ENCODE peak calls at places on chromosomes 7 and 10, in four cellular contexts. T, X, D and Q are unnamed samples.
A peak's percentile ranks its signal among the peaks of the same experiment; 100 is the strongest.

GRCh38 chr10:88064608-88065383 is 201.4 kb downstream of the PTEN start:
- DNase-seq in X (no peak), T (peak; percentile 95), D (no peak), Q (no peak)

GRCh38 chr10:111344804-111345203 is 268.0 kb downstream of the ADRA2A start:
- DNase-seq in T (no peak), D (no peak), X (no peak), Q (peak; percentile 10)

GRCh38 chr10:88042162-88043100 is 179.0 kb downstream of the PTEN start:
- DNase-seq in X (no peak), T (no peak), D (peak; percentile 9), Q (peak; percentile 16)

GRCh38 chr10:59877191-59877671 is 29.1 kb downstream of the CCDC6 start:
- DNase-seq in D (no peak), T (no peak), X (no peak), Q (no peak)

GRCh38 chr7:103446046-103446520 is at the start of gene SLC26A5:
- DNase-seq in T (no peak), D (peak; percentile 73), X (no peak), Q (peak; percentile 70)

GRCh38 chr7:44217852-44218402 is 17.1 kb downstream of the YKT6 start:
- DNase-seq in X (no peak), T (no peak), D (no peak), Q (no peak)

GRCh38 chr10:13390604-13391522 is 42.8 kb upstream of the SEPHS1 start:
- DNase-seq in D (peak; percentile 57), T (no peak), X (no peak), Q (no peak)

GRCh38 chr10:95308389-95309302 is 17.8 kb upstream of the PDLIM1 start:
- DNase-seq in T (no peak), D (peak; percentile 51), X (peak; percentile 68), Q (no peak)

GRCh38 chr7:107133396-107133795 is 35.4 kb upstream of the HBP1 start:
- DNase-seq in X (no peak), T (no peak), D (no peak), Q (no peak)

GRCh38 chr7:37448057-37448636 is 517 bp downstream of the ELMO1 start:
- DNase-seq in D (no peak), T (no peak), X (no peak), Q (peak; percentile 32)

GRCh38 chr7:28338041-28338440 is 74.3 kb upstream of the CREB5 start:
- DNase-seq in X (no peak), D (no peak), T (no peak), Q (no peak)

GRCh38 chr10:72297281-72297967 is 23.7 kb downstream of the DDIT4 start:
- DNase-seq in D (peak; percentile 71), X (no peak), T (peak; percentile 97), Q (no peak)

GRCh38 chr10:72298774-72299519 is 25.2 kb downstream of the DDIT4 start:
- DNase-seq in T (no peak), D (no peak), X (no peak), Q (no peak)

GRCh38 chr10:72297968-72298773 is 24.4 kb downstream of the DDIT4 start:
- DNase-seq in T (peak; percentile 91), X (no peak), D (peak; percentile 98), Q (peak; percentile 96)

GRCh38 chr10:72292223-72292691 is 18.5 kb downstream of the DDIT4 start:
- DNase-seq in T (no peak), D (no peak), X (no peak), Q (no peak)

GRCh38 chr10:72295330-72295910 is 21.7 kb downstream of the DDIT4 start:
- DNase-seq in T (no peak), X (no peak), D (no peak), Q (no peak)
- TF ChIP-seq TCF7 in T (no peak), X (no peak), D (no peak), Q (no peak)

DNA sequence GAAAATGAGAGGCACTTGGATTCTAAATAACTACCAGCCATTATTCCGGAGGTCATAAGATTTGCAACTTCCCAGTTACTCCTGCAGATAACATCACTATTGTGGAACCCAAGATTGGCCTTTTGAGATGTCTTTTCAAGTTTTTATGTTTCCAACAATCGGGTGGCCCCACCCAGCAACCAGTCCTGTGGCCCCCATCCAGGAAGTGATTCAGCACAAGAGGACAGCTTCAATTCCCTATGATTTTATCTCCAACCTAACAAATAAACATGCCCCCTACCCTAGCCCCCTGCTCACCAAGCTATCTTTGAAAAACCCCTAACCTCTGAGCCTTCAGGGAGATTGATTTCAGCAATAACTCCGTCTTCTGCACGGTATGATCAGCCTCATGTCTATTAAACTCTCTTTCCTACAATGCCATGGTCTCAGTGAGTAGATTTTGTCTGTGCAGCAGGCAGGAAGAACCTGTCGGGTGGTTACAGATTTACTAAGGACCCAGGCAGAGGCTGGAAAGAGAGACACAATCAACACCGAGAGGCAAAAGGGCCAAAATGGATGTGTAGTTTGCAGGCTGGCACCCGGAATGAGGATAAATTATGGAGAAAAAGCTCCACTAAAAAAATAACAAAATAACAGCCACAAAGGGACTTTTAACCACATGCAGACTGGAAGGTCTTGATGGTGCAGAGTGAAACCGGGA is 83.9 kb upstream of the UNC5B start:
- DNase-seq in D (peak; percentile 1), T (no peak), X (no peak), Q (no peak)
- TF ChIP-seq TCF7 in D (no peak), T (no peak), X (no peak), Q (no peak)

GRCh38 chr10:66591865-66592264 is 334.0 kb upstream of the LRRTM3 start:
- DNase-seq in T (no peak), D (no peak), X (no peak), Q (no peak)
- TF ChIP-seq TCF7 in T (no peak), D (no peak), X (no peak), Q (no peak)

GRCh38 chr7:79290841-79291497 is 162.5 kb downstream of the MAGI2 start:
- DNase-seq in X (no peak), D (no peak), T (no peak), Q (no peak)
- TF ChIP-seq TCF7 in X (no peak), D (no peak), T (no peak), Q (no peak)

DNA sequence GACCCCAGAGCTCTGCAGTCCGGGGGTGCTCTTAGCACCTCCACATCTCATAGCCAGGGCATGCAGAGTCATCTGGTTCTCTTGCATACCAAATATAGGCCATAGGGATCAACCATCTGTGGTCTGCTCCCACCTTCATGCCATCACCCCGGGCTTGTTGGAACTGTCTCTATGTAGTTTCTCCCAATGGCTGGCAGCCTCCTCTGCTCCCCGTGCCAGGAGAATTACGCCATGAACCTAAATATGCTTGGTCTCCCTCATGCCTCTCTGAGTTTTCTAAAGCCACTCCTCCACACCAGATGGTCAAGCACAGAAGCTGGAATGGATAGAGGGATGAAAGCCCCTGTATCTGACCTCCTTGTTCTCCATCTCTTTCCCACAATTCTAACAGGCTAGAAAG is 302.6 kb upstream of the MYO3A start:
- DNase-seq in T (no peak), D (no peak), X (no peak), Q (no peak)
- TF ChIP-seq TCF7 in T (no peak), D (no peak), X (no peak), Q (no peak)

DNA sequence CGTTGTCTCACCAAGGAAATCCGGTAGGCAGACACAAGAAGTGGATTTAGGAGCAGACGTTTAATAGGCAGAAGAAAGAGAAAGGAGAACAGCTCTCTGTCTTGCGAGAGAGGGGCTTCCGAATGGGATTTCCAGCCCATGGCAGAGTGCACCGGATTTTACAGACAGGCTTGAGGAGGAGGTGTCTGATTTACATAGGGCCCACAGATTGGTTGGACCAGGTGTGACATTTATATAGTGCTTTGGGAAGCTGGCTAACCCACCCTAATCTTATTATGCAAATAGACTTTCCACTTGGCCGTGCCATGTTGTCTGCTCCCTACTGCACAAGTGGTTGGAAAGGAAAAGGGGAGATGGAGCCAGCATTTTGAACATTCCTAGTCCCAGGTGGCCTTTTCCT is 57.8 kb downstream of the ANKMY2 start:
- DNase-seq in X (no peak), T (no peak), D (no peak), Q (no peak)
- TF ChIP-seq TCF7 in X (no peak), T (no peak), D (no peak), Q (no peak)

DNA sequence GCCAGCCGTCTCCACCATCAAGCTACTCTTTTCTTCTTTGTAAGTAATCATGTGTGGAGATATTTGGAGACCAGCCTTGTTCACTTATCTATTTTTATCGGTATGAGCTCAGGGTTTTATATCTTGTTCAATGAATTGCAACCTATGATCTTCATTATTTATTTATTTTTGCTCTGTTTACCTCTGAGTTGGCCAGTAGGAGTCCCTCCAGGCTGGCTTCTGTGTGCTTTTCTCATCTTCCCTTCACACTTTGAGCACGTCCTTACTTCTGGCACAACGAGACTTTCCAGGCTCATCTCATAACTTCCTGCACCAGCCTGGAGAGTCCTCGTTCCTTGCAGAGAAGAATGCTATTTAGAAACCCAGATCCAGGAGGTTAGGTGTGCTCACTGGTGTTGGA is 375.8 kb upstream of the PODXL start:
- DNase-seq in D (no peak), X (no peak), T (no peak), Q (no peak)
- TF ChIP-seq TCF7 in D (no peak), X (no peak), T (no peak), Q (no peak)

GRCh38 chr10:120456626-120457430 is at the start of gene PLPP4:
- DNase-seq in T (no peak), X (no peak), D (peak; percentile 16), Q (peak; percentile 52)

GRCh38 chr10:120455606-120456005 is 1.4 kb upstream of the PLPP4 start:
- DNase-seq in T (no peak), X (no peak), D (no peak), Q (no peak)

GRCh38 chr10:120457431-120458172 is 575 bp downstream of the PLPP4 start:
- DNase-seq in D (no peak), T (no peak), X (no peak), Q (peak; percentile 19)

GRCh38 chr10:120455004-120455403 is 2.0 kb upstream of the PLPP4 start:
- DNase-seq in X (no peak), D (no peak), T (no peak), Q (no peak)

DNA sequence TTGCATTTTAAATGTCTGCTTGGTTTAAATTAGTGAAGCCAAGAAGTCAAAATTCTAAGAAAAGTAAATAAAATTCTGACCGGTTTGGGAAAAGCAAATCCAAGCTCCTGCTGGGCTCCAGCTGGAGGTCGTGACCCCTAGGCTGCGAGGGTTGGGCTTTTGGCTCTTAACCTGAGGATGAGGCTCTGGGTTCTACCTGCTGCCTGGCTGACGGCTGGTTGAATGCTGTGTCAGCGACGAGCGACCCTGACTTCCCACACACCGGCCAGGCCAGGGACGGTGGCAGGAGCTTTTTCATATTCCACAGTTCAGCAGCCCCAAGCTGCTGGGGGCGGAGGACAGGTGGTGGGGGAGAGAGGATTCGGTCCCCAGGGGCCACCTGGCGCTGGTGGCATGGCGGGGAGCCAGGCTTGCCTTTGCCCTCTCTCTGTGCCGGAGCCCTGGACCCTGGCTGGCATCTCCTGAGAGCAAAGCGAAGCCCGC is 843 bp upstream of the PLPP4 start:
- DNase-seq in X (no peak), T (no peak), D (no peak), Q (peak; percentile 40)
- TF ChIP-seq TCF7 in X (no peak), T (no peak), D (no peak), Q (no peak)

GRCh38 chr10:69472142-69472541 is 20.9 kb downstream of the TSPAN15 start:
- DNase-seq in D (no peak), X (no peak), T (no peak), Q (no peak)
- TF ChIP-seq TCF7 in D (no peak), X (no peak), T (no peak), Q (no peak)

GRCh38 chr10:5404188-5405041 is at the start of gene TUBAL3:
- DNase-seq in D (peak; percentile 82), X (no peak), T (no peak), Q (no peak)
- TF ChIP-seq TCF7 in D (no peak), X (no peak), T (no peak), Q (no peak)